ENCODE peak calls at places on chromosomes 16 and 17, in four cellular contexts. One of them, this sample, is unnamed.
A peak's percentile ranks its signal among the peaks of the same experiment; 100 is the strongest.

GRCh38 chr16:82672676-82673075 is 45.9 kb downstream of the CDH13 start:
- DNase-seq in GM12891: no peak
- DNase-seq in GM12878: no peak
- DNase-seq in K562: no peak
- DNase-seq in this sample: no peak

GRCh38 chr17:45117283-45117682 is 15.0 kb downstream of the PLCD3 start:
- DNase-seq in GM12891: no peak
- DNase-seq in GM12878: no peak
- DNase-seq in K562: no peak
- DNase-seq in this sample: no peak

GRCh38 chr16:23408242-23409201 is 44.5 kb downstream of the COG7 start:
- DNase-seq in GM12891: no peak
- DNase-seq in GM12878: no peak
- DNase-seq in K562: no peak
- DNase-seq in this sample: no peak

GRCh38 chr16:84239910-84240309 is at the start of gene KCNG4:
- DNase-seq in GM12891: no peak
- DNase-seq in GM12878: no peak
- DNase-seq in K562: no peak
- DNase-seq in this sample: no peak

GRCh38 chr16:50316848-50317630 is 50.7 kb downstream of the ADCY7 start:
- DNase-seq in GM12891: no peak
- DNase-seq in GM12878: no peak
- DNase-seq in K562: no peak
- DNase-seq in this sample: no peak

GRCh38 chr17:6456914-6457687 is 12.8 kb downstream of the PIMREG start:
- DNase-seq in GM12891: no peak
- DNase-seq in GM12878: no peak
- DNase-seq in K562: peak; percentile 76
- DNase-seq in this sample: no peak

GRCh38 chr17:79949646-79950292 is 85.9 kb downstream of the TBC1D16 start:
- DNase-seq in GM12891: no peak
- DNase-seq in GM12878: no peak
- DNase-seq in K562: no peak
- DNase-seq in this sample: no peak

GRCh38 chr16:86971251-86971650 is 345.9 kb downstream of the C16orf95 start:
- DNase-seq in GM12891: no peak
- DNase-seq in GM12878: no peak
- DNase-seq in K562: no peak
- DNase-seq in this sample: no peak

GRCh38 chr16:66250686-66251405 is 115.6 kb upstream of the CDH5 start:
- DNase-seq in GM12891: no peak
- DNase-seq in GM12878: no peak
- DNase-seq in K562: no peak
- DNase-seq in this sample: no peak

GRCh38 chr17:77973953-77974352 is 15.4 kb downstream of the TNRC6C start:
- DNase-seq in GM12891: no peak
- DNase-seq in GM12878: no peak
- DNase-seq in K562: no peak
- DNase-seq in this sample: no peak

GRCh38 chr16:55557186-55557585 is 9.3 kb upstream of the CAPNS2 start:
- DNase-seq in GM12891: no peak
- DNase-seq in GM12878: no peak
- DNase-seq in K562: no peak
- DNase-seq in this sample: no peak

GRCh38 chr16:19696961-19697360 is 21.1 kb downstream of the KNOP1 start:
- DNase-seq in GM12891: no peak
- DNase-seq in GM12878: no peak
- DNase-seq in K562: no peak
- DNase-seq in this sample: no peak

GRCh38 chr17:68973098-68973929 is 18.1 kb upstream of the ABCA8 start:
- DNase-seq in GM12891: no peak
- DNase-seq in GM12878: no peak
- DNase-seq in K562: no peak
- DNase-seq in this sample: no peak

GRCh38 chr17:82107341-82107860 is 9.4 kb upstream of the FASN start:
- DNase-seq in GM12891: no peak
- DNase-seq in GM12878: no peak
- DNase-seq in K562: no peak
- DNase-seq in this sample: no peak

GRCh38 chr17:9645858-9646555 is 690 bp downstream of the USP43 start:
- DNase-seq in GM12891: peak; percentile 42
- DNase-seq in GM12878: no peak
- DNase-seq in K562: peak; percentile 12
- DNase-seq in this sample: peak; percentile 1

GRCh38 chr17:34305606-34306005 is 13.6 kb upstream of the CCL8 start:
- DNase-seq in GM12891: no peak
- DNase-seq in GM12878: no peak
- DNase-seq in K562: no peak
- DNase-seq in this sample: no peak

GRCh38 chr17:80882926-80883685 is 108.5 kb upstream of the CHMP6 start:
- DNase-seq in GM12891: no peak
- DNase-seq in GM12878: no peak
- DNase-seq in K562: no peak
- DNase-seq in this sample: no peak

GRCh38 chr16:86826931-86827330 is 248.6 kb downstream of the FOXL1 start:
- DNase-seq in GM12891: no peak
- DNase-seq in GM12878: no peak
- DNase-seq in K562: no peak
- DNase-seq in this sample: no peak

GRCh38 chr16:29989111-29989858 is 6.1 kb downstream of the HIRIP3 start:
- DNase-seq in GM12891: no peak
- DNase-seq in GM12878: no peak
- DNase-seq in K562: no peak
- DNase-seq in this sample: no peak

GRCh38 chr16:54061454-54061853 is 225.1 kb downstream of the IRX3 start:
- DNase-seq in GM12891: no peak
- DNase-seq in GM12878: no peak
- DNase-seq in K562: no peak
- DNase-seq in this sample: no peak

GRCh38 chr16:30951193-30951592 is 2.3 kb downstream of the ORAI3 start:
- DNase-seq in GM12891: no peak
- DNase-seq in GM12878: no peak
- DNase-seq in K562: no peak
- DNase-seq in this sample: no peak

GRCh38 chr17:77859411-77859810 is 99.1 kb upstream of the TNRC6C start:
- DNase-seq in GM12891: no peak
- DNase-seq in GM12878: no peak
- DNase-seq in K562: no peak
- DNase-seq in this sample: no peak

GRCh38 chr16:28609631-28610594 is at the start of gene SULT1A1:
- DNase-seq in GM12891: no peak
- DNase-seq in GM12878: no peak
- DNase-seq in K562: peak; percentile 60
- DNase-seq in this sample: no peak

GRCh38 chr17:77375526-77375916 is 234.8 kb downstream of the SEC14L1 start:
- DNase-seq in GM12891: no peak
- DNase-seq in GM12878: no peak
- DNase-seq in K562: no peak
- DNase-seq in this sample: no peak

GRCh38 chr17:18947866-18948265 is 4.1 kb upstream of the SLC5A10 start:
- DNase-seq in GM12891: no peak
- DNase-seq in GM12878: no peak
- DNase-seq in K562: no peak
- DNase-seq in this sample: no peak

GRCh38 chr17:1906622-1907021 is 76.8 kb downstream of the RPA1 start:
- DNase-seq in GM12891: no peak
- DNase-seq in GM12878: no peak
- DNase-seq in K562: no peak
- DNase-seq in this sample: no peak

GRCh38 chr17:64920026-64920418 is 744 bp upstream of the LRRC37A3 start:
- DNase-seq in GM12891: no peak
- DNase-seq in GM12878: no peak
- DNase-seq in K562: no peak
- DNase-seq in this sample: no peak

GRCh38 chr17:75507712-75508111 is 7.6 kb downstream of the CASKIN2 start:
- DNase-seq in GM12891: no peak
- DNase-seq in GM12878: no peak
- DNase-seq in K562: no peak
- DNase-seq in this sample: no peak

GRCh38 chr17:75505640-75506039 is 9.7 kb downstream of the CASKIN2 start:
- DNase-seq in GM12891: no peak
- DNase-seq in GM12878: no peak
- DNase-seq in K562: no peak
- DNase-seq in this sample: no peak

GRCh38 chr17:75506134-75506533 is 9.2 kb downstream of the CASKIN2 start:
- DNase-seq in GM12891: no peak
- DNase-seq in GM12878: no peak
- DNase-seq in K562: no peak
- DNase-seq in this sample: no peak

GRCh38 chr17:75508122-75508719 is 7.1 kb downstream of the CASKIN2 start:
- DNase-seq in GM12891: no peak
- DNase-seq in GM12878: no peak
- DNase-seq in K562: no peak
- DNase-seq in this sample: no peak

GRCh38 chr17:75506888-75507287 is 8.4 kb downstream of the CASKIN2 start:
- DNase-seq in GM12891: no peak
- DNase-seq in GM12878: no peak
- DNase-seq in K562: no peak
- DNase-seq in this sample: no peak
- TF ChIP-seq SPI1 in GM12891: no peak
- TF ChIP-seq SPI1 in GM12878: no peak
- TF ChIP-seq SPI1 in K562: no peak
- TF ChIP-seq SPI1 in this sample: no peak

DNA sequence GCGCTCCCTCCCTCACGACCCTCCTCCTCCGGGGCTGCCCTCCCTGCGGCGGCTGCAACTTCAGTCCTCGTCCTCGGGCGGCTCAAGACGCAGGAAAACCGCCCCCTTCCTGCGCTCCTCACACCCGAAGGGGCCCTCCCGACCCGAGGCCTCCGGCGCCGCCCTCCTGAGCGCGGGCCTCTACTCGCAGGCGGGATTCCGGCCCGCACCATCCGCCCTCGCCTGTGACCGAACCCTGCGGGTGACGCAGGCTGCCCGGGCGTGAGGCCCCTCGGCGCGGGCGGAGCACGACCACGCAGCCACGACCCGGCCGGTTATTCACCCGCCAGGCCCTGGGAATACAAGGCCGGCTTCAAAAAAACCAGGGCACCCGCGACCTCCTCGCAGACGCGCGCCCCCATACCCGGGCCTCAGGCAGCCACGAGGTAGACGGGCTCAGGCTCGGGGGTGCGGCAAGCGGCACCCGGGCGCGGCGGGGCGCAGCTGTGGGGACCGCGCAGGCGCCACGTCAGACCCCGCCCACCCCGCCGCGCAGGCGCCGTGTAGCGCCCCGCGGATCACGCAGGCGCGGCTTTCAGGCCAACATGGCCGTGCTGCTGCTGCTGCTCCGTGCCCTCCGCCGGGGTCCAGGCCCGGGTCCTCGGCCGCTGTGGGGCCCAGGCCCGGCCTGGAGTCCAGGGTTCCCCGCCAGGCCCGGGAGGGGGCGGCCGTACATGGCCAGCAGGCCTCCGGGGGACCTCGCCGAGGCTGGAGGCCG is at the start of gene SPG7:
- DNase-seq in GM12891: peak; percentile 96
- DNase-seq in GM12878: peak; percentile 51
- DNase-seq in K562: peak; percentile 93
- DNase-seq in this sample: peak; percentile 58
- TF ChIP-seq POLR2AphosphoS5 in GM12891: peak; percentile 65
- TF ChIP-seq POLR2AphosphoS5 in GM12878: peak; percentile 72
- TF ChIP-seq POLR2AphosphoS5 in K562: peak; percentile 60
- TF ChIP-seq POLR2AphosphoS5 in this sample: peak; percentile 55

GRCh38 chr16:1530883-1531637 is 2.4 kb upstream of the TMEM204 start:
- DNase-seq in GM12891: no peak
- DNase-seq in GM12878: no peak
- DNase-seq in K562: no peak
- DNase-seq in this sample: no peak
- TF ChIP-seq SPI1 in GM12891: no peak
- TF ChIP-seq SPI1 in GM12878: no peak
- TF ChIP-seq SPI1 in K562: no peak
- TF ChIP-seq SPI1 in this sample: no peak

GRCh38 chr17:47941998-47942490 is 673 bp downstream of the PNPO start:
- DNase-seq in GM12891: no peak
- DNase-seq in GM12878: no peak
- DNase-seq in K562: peak; percentile 40
- DNase-seq in this sample: no peak

GRCh38 chr17:47942568-47942967 is 1.2 kb downstream of the PNPO start:
- DNase-seq in GM12891: no peak
- DNase-seq in GM12878: no peak
- DNase-seq in K562: no peak
- DNase-seq in this sample: no peak

GRCh38 chr17:47945080-47945479 is 3.7 kb downstream of the PNPO start:
- DNase-seq in GM12891: no peak
- DNase-seq in GM12878: no peak
- DNase-seq in K562: no peak
- DNase-seq in this sample: no peak

GRCh38 chr17:47937915-47938314 is 3.5 kb upstream of the PNPO start:
- DNase-seq in GM12891: no peak
- DNase-seq in GM12878: no peak
- DNase-seq in K562: no peak
- DNase-seq in this sample: no peak

GRCh38 chr17:47941246-47941997 is at the start of gene PNPO:
- DNase-seq in GM12891: peak; percentile 92
- DNase-seq in GM12878: peak; percentile 97
- DNase-seq in K562: peak; percentile 95
- DNase-seq in this sample: peak; percentile 97
- TF ChIP-seq POLR2AphosphoS5 in GM12891: no peak
- TF ChIP-seq POLR2AphosphoS5 in GM12878: peak; percentile 53
- TF ChIP-seq POLR2AphosphoS5 in K562: peak; percentile 43
- TF ChIP-seq POLR2AphosphoS5 in this sample: peak; percentile 51

GRCh38 chr17:50211249-50212120 is 10.1 kb upstream of the COL1A1 start:
- DNase-seq in GM12891: no peak
- DNase-seq in GM12878: no peak
- DNase-seq in K562: no peak
- DNase-seq in this sample: no peak
- TF ChIP-seq SPI1 in GM12891: no peak
- TF ChIP-seq SPI1 in GM12878: no peak
- TF ChIP-seq SPI1 in K562: no peak
- TF ChIP-seq SPI1 in this sample: no peak

GRCh38 chr17:55433029-55433628 is 11.5 kb upstream of the MMD start:
- DNase-seq in GM12891: no peak
- DNase-seq in GM12878: no peak
- DNase-seq in K562: no peak
- DNase-seq in this sample: no peak
- TF ChIP-seq POLR2AphosphoS5 in GM12891: no peak
- TF ChIP-seq POLR2AphosphoS5 in GM12878: no peak
- TF ChIP-seq POLR2AphosphoS5 in K562: no peak
- TF ChIP-seq POLR2AphosphoS5 in this sample: no peak

This sample was measured in HL-60.